ENCODE peak calls at places on chromosomes 3 and 15, in seven cellular contexts. U, D, G, S, Y, H and K are unnamed samples.

GRCh38 chr15:69462030-69462492 is 9.4 kb downstream of the RPLP1 start:
- DNase-seq in U (no peak), S (no peak), D (peak; percentile 59), G (peak; percentile 22), H (peak; percentile 71), Y (peak; percentile 81), K (no peak)

GRCh38 chr15:100103828-100104227 is 237.9 kb downstream of the ADAMTS17 start:
- DNase-seq in S (no peak), Y (peak; percentile 7), G (no peak), D (no peak), H (peak; percentile 3), U (no peak), K (no peak)

GRCh38 chr3:143832433-143832832 is 15.8 kb downstream of the SLC9A9 start:
- DNase-seq in H (no peak), D (no peak), U (no peak), G (no peak), S (no peak), Y (no peak), K (no peak)

GRCh38 chr3:100073555-100074307 is 40.6 kb downstream of the FILIP1L start:
- DNase-seq in D (no peak), S (peak; percentile 61), H (peak; percentile 57), U (peak; percentile 40), G (peak; percentile 29), Y (no peak), K (peak; percentile 30)

GRCh38 chr3:12869025-12869695 is 27.8 kb upstream of the RPL32 start:
- DNase-seq in Y (peak; percentile 82), S (peak; percentile 79), G (peak; percentile 56), H (peak; percentile 65), D (peak; percentile 54), U (peak; percentile 84), K (peak; percentile 92)

GRCh38 chr3:120469440-120470415 is 18.9 kb upstream of the FSTL1 start:
- DNase-seq in D (no peak), Y (no peak), U (peak; percentile 70), S (no peak), H (no peak), G (no peak), K (no peak)

GRCh38 chr3:148606979-148607378 is 90.7 kb upstream of the AGTR1 start:
- DNase-seq in U (no peak), D (no peak), G (no peak), H (no peak), Y (no peak), S (no peak), K (no peak)

GRCh38 chr3:111194048-111194447 is 122.4 kb downstream of the NECTIN3 start:
- DNase-seq in U (no peak), H (no peak), D (no peak), S (no peak), G (peak; percentile 5), Y (no peak), K (no peak)

GRCh38 chr15:69586721-69587120 is 134.1 kb downstream of the RPLP1 start:
- DNase-seq in D (no peak), U (no peak), S (no peak), Y (no peak), G (no peak), H (no peak), K (no peak)

GRCh38 chr3:128420289-128420688 is 46.4 kb downstream of the DNAJB8 start:
- DNase-seq in S (no peak), G (no peak), Y (no peak), D (no peak), U (no peak), H (no peak), K (no peak)

GRCh38 chr3:187522293-187522692 is 147.9 kb downstream of the SST start:
- DNase-seq in D (no peak), G (no peak), S (no peak), H (no peak), U (no peak), Y (no peak), K (no peak)

GRCh38 chr15:60673918-60674558 is 195.1 kb upstream of the ICE2 start:
- DNase-seq in U (no peak), G (no peak), D (peak; percentile 52), H (peak; percentile 30), Y (no peak), S (no peak), K (no peak)

GRCh38 chr3:24550588-24550987 is 55.9 kb upstream of the THRB start:
- DNase-seq in H (no peak), U (no peak), S (no peak), Y (no peak), D (no peak), G (no peak), K (no peak)

GRCh38 chr3:68458646-68459045 is 473.7 kb downstream of the TAFA4 start:
- DNase-seq in H (no peak), G (no peak), U (no peak), D (no peak), S (no peak), Y (no peak), K (no peak)

GRCh38 chr3:123048480-123049237 is 18.2 kb upstream of the PDIA5 start:
- DNase-seq in H (no peak), Y (no peak), D (no peak), U (no peak), G (no peak), S (no peak), K (no peak)

GRCh38 chr3:14175383-14176037 is 2.9 kb downstream of the XPC start:
- DNase-seq in S (no peak), Y (no peak), U (no peak), D (no peak), G (peak; percentile 32), H (no peak), K (no peak)

GRCh38 chr3:172749201-172749965 is 1.1 kb upstream of the ECT2 start:
- DNase-seq in S (no peak), U (no peak), Y (no peak), G (peak; percentile 5), H (no peak), D (no peak), K (no peak)

GRCh38 chr3:65729553-65729952 is 309.2 kb downstream of the MAGI1 start:
- DNase-seq in H (peak; percentile 22), U (no peak), G (no peak), D (no peak), Y (no peak), S (no peak), K (no peak)

GRCh38 chr3:153305189-153305588 is 143.2 kb downstream of the RAP2B start:
- DNase-seq in U (no peak), D (no peak), S (no peak), G (no peak), H (no peak), Y (no peak), K (no peak)

GRCh38 chr15:43420876-43421275 is 50.0 kb downstream of the TUBGCP4 start:
- DNase-seq in H (no peak), S (no peak), Y (no peak), D (no peak), U (no peak), G (no peak), K (no peak)

GRCh38 chr3:187101184-187102072 is 37.9 kb downstream of the RPL39L start:
- DNase-seq in H (peak; percentile 39), D (peak; percentile 60), U (no peak), S (no peak), G (peak; percentile 53), Y (peak; percentile 72), K (no peak)

DNA sequence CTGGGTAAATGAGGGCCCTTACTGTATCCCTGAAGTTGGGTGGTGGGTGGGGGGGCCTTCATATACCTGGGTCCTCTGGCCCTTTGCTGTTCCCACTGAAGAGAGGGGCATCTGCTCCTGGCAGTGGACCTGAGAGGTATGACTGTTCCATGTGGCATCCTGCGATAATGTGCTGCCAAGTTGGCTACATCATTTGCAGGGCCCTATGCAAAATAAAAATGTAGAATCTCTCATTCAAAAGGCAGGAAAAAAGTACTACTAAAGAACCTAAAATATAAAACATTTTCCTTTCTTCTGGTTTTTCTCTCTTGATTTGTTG is 49.2 kb upstream of the RYK start:
- DNase-seq in G (no peak), U (no peak), Y (no peak), S (no peak), H (no peak), D (no peak), K (no peak)
- TF ChIP-seq CTCF in G (no peak), U (no peak), Y (no peak), S (no peak), H (no peak), D (no peak), K (no peak)

GRCh38 chr3:87771338-87772059 is 287.3 kb downstream of the CGGBP1 start:
- DNase-seq in Y (no peak), S (peak; percentile 26), H (no peak), G (peak; percentile 49), D (peak; percentile 28), U (peak; percentile 59), K (peak; percentile 10)
- TF ChIP-seq CTCF in Y (peak; percentile 66), S (peak; percentile 70), H (no peak), G (peak; percentile 76), D (peak; percentile 56), U (peak; percentile 77), K (peak; percentile 57)

GRCh38 chr15:58058068-58058467 is 7.4 kb downstream of the ALDH1A2 start:
- DNase-seq in G (no peak), Y (no peak), H (no peak), S (no peak), D (no peak), U (no peak), K (no peak)

GRCh38 chr15:58058729-58059128 is 6.8 kb downstream of the ALDH1A2 start:
- DNase-seq in S (no peak), H (no peak), U (no peak), Y (no peak), G (no peak), D (no peak), K (no peak)

GRCh38 chr15:58057559-58057958 is 8.0 kb downstream of the ALDH1A2 start:
- DNase-seq in G (no peak), U (no peak), H (no peak), Y (no peak), D (no peak), S (no peak), K (no peak)

GRCh38 chr15:58053236-58054153 is 12.0 kb downstream of the ALDH1A2 start:
- DNase-seq in G (no peak), D (no peak), S (no peak), Y (no peak), H (no peak), U (no peak), K (no peak)

GRCh38 chr15:58056015-58056414 is 9.5 kb downstream of the ALDH1A2 start:
- DNase-seq in Y (no peak), D (no peak), H (no peak), U (no peak), G (no peak), S (no peak), K (no peak)
- TF ChIP-seq CTCF in Y (peak; percentile 10), D (no peak), H (no peak), U (peak; percentile 59), G (no peak), S (peak; percentile 54), K (peak; percentile 19)

DNA sequence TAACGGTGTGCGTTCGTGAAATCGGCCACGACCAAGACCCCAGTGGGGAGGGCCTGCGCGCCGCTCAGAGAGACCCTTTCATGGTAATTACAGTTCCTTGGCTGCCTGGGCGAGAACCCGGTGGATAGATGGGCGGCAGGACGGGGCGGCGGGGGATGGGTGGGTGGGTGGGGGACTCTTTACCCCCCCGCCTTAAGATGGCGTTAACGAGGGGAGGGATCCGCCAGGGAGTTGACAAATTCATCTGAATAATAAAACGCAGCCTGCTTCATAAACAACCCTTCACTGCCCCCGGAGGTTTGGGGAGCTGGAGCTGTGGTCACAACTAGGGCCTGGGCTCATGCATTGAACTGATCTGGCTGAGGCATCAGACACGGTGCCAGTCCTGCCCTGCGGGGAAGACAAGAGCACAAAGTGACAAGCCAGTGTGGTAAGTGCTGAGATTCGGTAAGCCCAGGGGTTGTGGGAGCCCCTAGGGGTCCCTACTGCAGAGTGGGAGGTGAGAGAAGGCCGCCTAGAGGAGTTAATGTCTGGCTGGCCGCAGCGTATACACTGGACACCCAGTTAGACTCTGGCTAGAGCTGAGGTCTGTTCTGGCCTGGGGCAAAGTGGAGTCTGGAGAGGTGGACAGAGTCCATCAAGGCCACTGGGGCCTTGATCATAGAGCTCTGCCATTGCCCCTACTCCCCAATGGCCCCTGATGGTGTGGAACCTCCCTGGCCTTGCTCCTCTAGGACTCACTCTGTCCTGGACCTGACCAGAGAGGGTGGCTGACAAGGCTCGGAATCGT is 766 bp downstream of the MRAS start:
- DNase-seq in H (peak; percentile 58), S (peak; percentile 9), Y (no peak), U (peak; percentile 52), G (no peak), D (peak; percentile 25), K (peak; percentile 21)
- TF ChIP-seq CTCF in H (no peak), S (no peak), Y (no peak), U (no peak), G (no peak), D (no peak), K (no peak)